ENCODE peak calls at places on chromosomes 3 and 15, in eight cellular contexts. C, P, M, R, L, Y, T and Z are unnamed samples.

GRCh38 chr3:115974940-115975339 is 351.6 kb downstream of the GAP43 start:
- DNase-seq in C (no peak), P (no peak), M (no peak), R (no peak), L (no peak), Y (no peak), T (no peak), Z (no peak)

GRCh38 chr3:146517684-146518435 is 26.5 kb downstream of the PLSCR1 start:
- DNase-seq in C (no peak), P (no peak), M (no peak), R (no peak), L (no peak), Y (no peak), T (no peak), Z (no peak)

GRCh38 chr15:85494035-85494793 is 113.8 kb downstream of the AKAP13 start:
- DNase-seq in C (no peak), P (peak), M (no peak), R (peak), L (no peak), Y (no peak), T (peak), Z (peak)

GRCh38 chr3:9957214-9957613 is 5.0 kb upstream of the PRRT3 start:
- DNase-seq in C (no peak), P (no peak), M (no peak), R (no peak), L (no peak), Y (no peak), T (no peak), Z (peak)

GRCh38 chr3:42685363-42685881 is at the start of gene KLHL40:
- DNase-seq in C (no peak), P (no peak), M (no peak), R (no peak), L (no peak), Y (no peak), T (no peak), Z (no peak)

GRCh38 chr15:74565381-74566085 is 24.5 kb downstream of the ARID3B start:
- DNase-seq in C (no peak), P (no peak), M (no peak), R (no peak), L (no peak), Y (no peak), T (no peak), Z (no peak)

GRCh38 chr15:38134252-38134651 is 118.4 kb upstream of the SPRED1 start:
- DNase-seq in C (no peak), P (no peak), M (no peak), R (no peak), L (no peak), Y (no peak), T (no peak), Z (no peak)

GRCh38 chr3:123100192-123100776 is 33.5 kb downstream of the PDIA5 start:
- DNase-seq in C (no peak), P (no peak), M (no peak), R (no peak), L (no peak), Y (no peak), T (no peak), Z (no peak)

GRCh38 chr15:72155021-72155621 is 36.9 kb downstream of the SENP8 start:
- DNase-seq in C (no peak), P (no peak), M (peak), R (peak), L (peak), Y (peak), T (peak), Z (peak)

GRCh38 chr15:62802612-62803011 is 239.9 kb upstream of the TPM1 start:
- DNase-seq in C (no peak), P (no peak), M (no peak), R (no peak), L (no peak), Y (no peak), T (no peak), Z (no peak)

GRCh38 chr15:22811640-22812039 is 25.2 kb downstream of the NIPA1 start:
- DNase-seq in C (peak), P (peak), M (peak), R (peak), L (peak), Y (peak), T (peak), Z (peak)

GRCh38 chr3:94862703-94863102 is 799.8 kb downstream of the NSUN3 start:
- DNase-seq in C (no peak), P (no peak), M (no peak), R (no peak), L (no peak), Y (no peak), T (no peak), Z (peak)

GRCh38 chr3:56783644-56784451 is 17.9 kb downstream of the ARHGEF3 start:
- DNase-seq in C (no peak), P (peak), M (no peak), R (no peak), L (peak), Y (peak), T (peak), Z (peak)

GRCh38 chr3:13548696-13549512 is at the start of gene FBLN2:
- DNase-seq in C (peak), P (no peak), M (no peak), R (no peak), L (no peak), Y (no peak), T (peak), Z (peak)

GRCh38 chr15:67863442-67863987 is 23.7 kb upstream of the RNU6-1 start:
- DNase-seq in C (peak), P (no peak), M (peak), R (peak), L (peak), Y (peak), T (peak), Z (peak)

GRCh38 chr3:129195731-129196256 is 12.1 kb upstream of the CNBP start:
- DNase-seq in C (no peak), P (peak), M (peak), R (peak), L (peak), Y (peak), T (peak), Z (peak)

GRCh38 chr15:29046281-29046810 is 160.6 kb downstream of the APBA2 start:
- DNase-seq in C (no peak), P (no peak), M (no peak), R (no peak), L (no peak), Y (no peak), T (no peak), Z (no peak)

GRCh38 chr3:71428841-71429609 is 154.5 kb downstream of the FOXP1 start:
- DNase-seq in C (no peak), P (peak), M (peak), R (no peak), L (no peak), Y (no peak), T (no peak), Z (peak)

GRCh38 chr3:43455233-43455632 is 166.6 kb downstream of the ANO10 start:
- DNase-seq in C (no peak), P (no peak), M (no peak), R (no peak), L (no peak), Y (no peak), T (peak), Z (peak)

GRCh38 chr15:40931300-40932142 is 2.4 kb downstream of the DLL4 start:
- DNase-seq in C (no peak), P (no peak), M (no peak), R (no peak), L (no peak), Y (no peak), T (no peak), Z (no peak)

GRCh38 chr3:109685084-109686079 is 348.0 kb upstream of the DPPA4 start:
- DNase-seq in C (no peak), P (peak), M (no peak), R (peak), L (no peak), Y (no peak), T (peak), Z (peak)

GRCh38 chr3:15812183-15812582 is 14.4 kb upstream of the ANKRD28 start:
- DNase-seq in C (no peak), P (peak), M (no peak), R (no peak), L (no peak), Y (no peak), T (peak), Z (peak)

GRCh38 chr3:11437506-11437905 is 165.3 kb downstream of the ATG7 start:
- DNase-seq in C (no peak), P (no peak), M (no peak), R (no peak), L (no peak), Y (no peak), T (no peak), Z (no peak)

GRCh38 chr15:40106203-40107161 is 2.2 kb downstream of the BMF start:
- DNase-seq in C (peak), P (no peak), M (peak), R (no peak), L (peak), Y (peak), T (peak), Z (peak)

GRCh38 chr3:121481116-121481895 is 64.5 kb downstream of the POLQ start:
- DNase-seq in C (no peak), P (no peak), M (no peak), R (no peak), L (no peak), Y (no peak), T (peak), Z (peak)

GRCh38 chr15:57509965-57510364 is 81.7 kb upstream of the MYZAP start:
- DNase-seq in C (no peak), P (peak), M (no peak), R (no peak), L (no peak), Y (no peak), T (no peak), Z (no peak)

GRCh38 chr3:184742676-184743135 is 30.8 kb upstream of the MAGEF1 start:
- DNase-seq in C (peak), P (no peak), M (peak), R (no peak), L (no peak), Y (no peak), T (no peak), Z (no peak)

GRCh38 chr15:66864871-66865281 is 162.8 kb downstream of the SMAD6 start:
- DNase-seq in C (peak), P (no peak), M (peak), R (peak), L (no peak), Y (no peak), T (no peak), Z (no peak)

GRCh38 chr15:85899927-85900326 is 105.2 kb upstream of the KLHL25 start:
- DNase-seq in C (no peak), P (no peak), M (no peak), R (no peak), L (no peak), Y (no peak), T (no peak), Z (no peak)

GRCh38 chr15:39685999-39686613 is 96.5 kb downstream of the FSIP1 start:
- DNase-seq in C (no peak), P (peak), M (no peak), R (no peak), L (no peak), Y (no peak), T (peak), Z (peak)

GRCh38 chr15:31305375-31305774 is 21.3 kb upstream of the KLF13 start:
- DNase-seq in C (peak), P (no peak), M (peak), R (no peak), L (no peak), Y (no peak), T (no peak), Z (no peak)

GRCh38 chr3:148641712-148642111 is 56.0 kb upstream of the AGTR1 start:
- DNase-seq in C (no peak), P (no peak), M (no peak), R (no peak), L (no peak), Y (no peak), T (no peak), Z (no peak)

GRCh38 chr15:69926721-69927120 is 171.0 kb downstream of the TLE3 start:
- DNase-seq in C (no peak), P (no peak), M (no peak), R (no peak), L (no peak), Y (no peak), T (no peak), Z (no peak)

GRCh38 chr3:141663993-141664392 is 74.1 kb upstream of the RNF7 start:
- DNase-seq in C (peak), P (no peak), M (no peak), R (peak), L (no peak), Y (no peak), T (peak), Z (no peak)